ENCODE peak calls at places on chromosomes 16 and 17, in six cellular contexts. One of them, this sample, is unnamed.

GRCh38 chr16:67000384-67001158 is 12.2 kb downstream of the CES4A start:
- DNase-seq in H1: peak
- DNase-seq in neuronal stem cell: no peak
- DNase-seq in trophoblast cell: peak
- DNase-seq in mesenchymal stem cell: peak
- DNase-seq in IMR-90: no peak
- DNase-seq in this sample: peak

GRCh38 chr17:41810659-41811548 is 845 bp downstream of the P3H4 start:
- DNase-seq in trophoblast cell: no peak
- DNase-seq in mesenchymal stem cell: peak
- DNase-seq in H1: no peak
- DNase-seq in neuronal stem cell: no peak
- DNase-seq in IMR-90: no peak
- DNase-seq in this sample: peak

GRCh38 chr16:83785455-83785854 is 22.3 kb upstream of the HSBP1 start:
- DNase-seq in mesenchymal stem cell: no peak
- DNase-seq in IMR-90: peak
- DNase-seq in trophoblast cell: no peak
- DNase-seq in H1: no peak
- DNase-seq in neuronal stem cell: no peak
- DNase-seq in this sample: no peak

GRCh38 chr17:74295625-74296547 is 21.9 kb downstream of the DNAI2 start:
- DNase-seq in neuronal stem cell: no peak
- DNase-seq in H1: no peak
- DNase-seq in trophoblast cell: no peak
- DNase-seq in IMR-90: no peak
- DNase-seq in mesenchymal stem cell: no peak
- DNase-seq in this sample: no peak

GRCh38 chr16:56743840-56744239 is 13.9 kb downstream of the NUP93 start:
- DNase-seq in trophoblast cell: no peak
- DNase-seq in mesenchymal stem cell: peak
- DNase-seq in neuronal stem cell: no peak
- DNase-seq in H1: no peak
- DNase-seq in IMR-90: peak
- DNase-seq in this sample: peak

GRCh38 chr16:3101018-3101840 is 2.1 kb upstream of the ZSCAN10 start:
- DNase-seq in neuronal stem cell: no peak
- DNase-seq in IMR-90: no peak
- DNase-seq in mesenchymal stem cell: peak
- DNase-seq in trophoblast cell: no peak
- DNase-seq in H1: peak
- DNase-seq in this sample: peak

GRCh38 chr16:67258160-67258835 is 9.5 kb downstream of the SLC9A5 start:
- DNase-seq in H1: no peak
- DNase-seq in trophoblast cell: peak
- DNase-seq in IMR-90: no peak
- DNase-seq in neuronal stem cell: no peak
- DNase-seq in mesenchymal stem cell: no peak
- DNase-seq in this sample: peak

GRCh38 chr17:30454635-30455034 is 22.6 kb upstream of the GOSR1 start:
- DNase-seq in IMR-90: no peak
- DNase-seq in neuronal stem cell: no peak
- DNase-seq in H1: no peak
- DNase-seq in mesenchymal stem cell: no peak
- DNase-seq in trophoblast cell: no peak
- DNase-seq in this sample: no peak

GRCh38 chr17:66975614-66976378 is 11.3 kb downstream of the CACNG4 start:
- DNase-seq in mesenchymal stem cell: no peak
- DNase-seq in trophoblast cell: no peak
- DNase-seq in H1: peak
- DNase-seq in IMR-90: no peak
- DNase-seq in neuronal stem cell: no peak
- DNase-seq in this sample: peak

GRCh38 chr17:77125432-77125901 is 15.3 kb upstream of the SEC14L1 start:
- DNase-seq in mesenchymal stem cell: peak
- DNase-seq in trophoblast cell: peak
- DNase-seq in H1: no peak
- DNase-seq in neuronal stem cell: no peak
- DNase-seq in IMR-90: peak
- DNase-seq in this sample: no peak

GRCh38 chr17:70906808-70907207 is 737.5 kb downstream of the KCNJ2 start:
- DNase-seq in neuronal stem cell: peak
- DNase-seq in mesenchymal stem cell: peak
- DNase-seq in IMR-90: peak
- DNase-seq in trophoblast cell: no peak
- DNase-seq in H1: no peak
- DNase-seq in this sample: peak

GRCh38 chr17:46266656-46267544 is 28.0 kb upstream of the LRRC37A start:
- DNase-seq in H1: peak
- DNase-seq in neuronal stem cell: peak
- DNase-seq in trophoblast cell: peak
- DNase-seq in IMR-90: peak
- DNase-seq in mesenchymal stem cell: peak
- DNase-seq in this sample: peak

GRCh38 chr16:68369697-68370096 is 58.9 kb downstream of the PRMT7 start:
- DNase-seq in neuronal stem cell: no peak
- DNase-seq in H1: no peak
- DNase-seq in trophoblast cell: no peak
- DNase-seq in mesenchymal stem cell: no peak
- DNase-seq in IMR-90: no peak
- DNase-seq in this sample: no peak

GRCh38 chr17:18158022-18158600 is 25.5 kb upstream of the ALKBH5 start:
- DNase-seq in H1: peak
- DNase-seq in IMR-90: peak
- DNase-seq in mesenchymal stem cell: peak
- DNase-seq in neuronal stem cell: peak
- DNase-seq in trophoblast cell: peak
- DNase-seq in this sample: peak

GRCh38 chr17:77540531-77540930 is 399.8 kb downstream of the SEC14L1 start:
- DNase-seq in IMR-90: no peak
- DNase-seq in H1: no peak
- DNase-seq in mesenchymal stem cell: no peak
- DNase-seq in trophoblast cell: no peak
- DNase-seq in neuronal stem cell: no peak
- DNase-seq in this sample: no peak

GRCh38 chr16:49834496-49835009 is 21.4 kb downstream of the ZNF423 start:
- DNase-seq in mesenchymal stem cell: peak
- DNase-seq in H1: peak
- DNase-seq in IMR-90: no peak
- DNase-seq in trophoblast cell: no peak
- DNase-seq in neuronal stem cell: no peak
- DNase-seq in this sample: no peak
- H2AFZ ChIP-seq in mesenchymal stem cell: peak
- H2AFZ ChIP-seq in H1: no peak
- H2AFZ ChIP-seq in IMR-90: no peak
- H2AFZ ChIP-seq in trophoblast cell: no peak
- H2AFZ ChIP-seq in neuronal stem cell: no peak
- H2AFZ ChIP-seq in this sample: no peak

GRCh38 chr16:48385272-48385953 is at the start of gene SIAH1:
- DNase-seq in IMR-90: peak
- DNase-seq in neuronal stem cell: peak
- DNase-seq in trophoblast cell: peak
- DNase-seq in H1: peak
- DNase-seq in mesenchymal stem cell: peak
- DNase-seq in this sample: peak

GRCh38 chr16:48384305-48384981 is 770 bp downstream of the SIAH1 start:
- DNase-seq in mesenchymal stem cell: peak
- DNase-seq in trophoblast cell: peak
- DNase-seq in neuronal stem cell: peak
- DNase-seq in IMR-90: peak
- DNase-seq in H1: peak
- DNase-seq in this sample: peak

GRCh38 chr16:48383204-48383876 is 1.9 kb downstream of the SIAH1 start:
- DNase-seq in H1: no peak
- DNase-seq in mesenchymal stem cell: no peak
- DNase-seq in trophoblast cell: no peak
- DNase-seq in neuronal stem cell: no peak
- DNase-seq in IMR-90: peak
- DNase-seq in this sample: no peak

GRCh38 chr16:48384982-48385271 is 286 bp downstream of the SIAH1 start:
- DNase-seq in mesenchymal stem cell: peak
- DNase-seq in IMR-90: no peak
- DNase-seq in H1: no peak
- DNase-seq in trophoblast cell: peak
- DNase-seq in neuronal stem cell: no peak
- DNase-seq in this sample: peak

GRCh38 chr16:48383877-48384304 is 1.3 kb downstream of the SIAH1 start:
- DNase-seq in IMR-90: no peak
- DNase-seq in H1: no peak
- DNase-seq in neuronal stem cell: no peak
- DNase-seq in mesenchymal stem cell: peak
- DNase-seq in trophoblast cell: peak
- DNase-seq in this sample: no peak
- H4K8ac ChIP-seq in IMR-90: peak
- H4K8ac ChIP-seq in H1: no peak
- H4K8ac ChIP-seq in neuronal stem cell: no peak
- H4K8ac ChIP-seq in mesenchymal stem cell: no peak
- H4K8ac ChIP-seq in trophoblast cell: peak
- H4K8ac ChIP-seq in this sample: no peak

GRCh38 chr16:20353379-20353778 is 864 bp upstream of the UMOD start:
- DNase-seq in neuronal stem cell: no peak
- DNase-seq in H1: no peak
- DNase-seq in trophoblast cell: no peak
- DNase-seq in mesenchymal stem cell: no peak
- DNase-seq in IMR-90: no peak
- DNase-seq in this sample: no peak

GRCh38 chr16:20348365-20349185 is 3.9 kb downstream of the UMOD start:
- DNase-seq in trophoblast cell: no peak
- DNase-seq in H1: peak
- DNase-seq in IMR-90: no peak
- DNase-seq in mesenchymal stem cell: no peak
- DNase-seq in neuronal stem cell: no peak
- DNase-seq in this sample: peak

GRCh38 chr16:20355114-20355782 is 2.7 kb upstream of the UMOD start:
- DNase-seq in mesenchymal stem cell: no peak
- DNase-seq in IMR-90: no peak
- DNase-seq in H1: no peak
- DNase-seq in trophoblast cell: no peak
- DNase-seq in neuronal stem cell: no peak
- DNase-seq in this sample: no peak

GRCh38 chr16:20349615-20350014 is 2.9 kb downstream of the UMOD start:
- DNase-seq in trophoblast cell: no peak
- DNase-seq in mesenchymal stem cell: no peak
- DNase-seq in H1: peak
- DNase-seq in neuronal stem cell: no peak
- DNase-seq in IMR-90: no peak
- DNase-seq in this sample: no peak

GRCh38 chr16:20352615-20353014 is at the start of gene UMOD:
- DNase-seq in IMR-90: no peak
- DNase-seq in trophoblast cell: no peak
- DNase-seq in H1: no peak
- DNase-seq in neuronal stem cell: no peak
- DNase-seq in mesenchymal stem cell: no peak
- DNase-seq in this sample: no peak
- H3K18ac ChIP-seq in IMR-90: no peak
- H3K18ac ChIP-seq in trophoblast cell: no peak
- H3K18ac ChIP-seq in H1: no peak
- H3K18ac ChIP-seq in neuronal stem cell: no peak
- H3K18ac ChIP-seq in mesenchymal stem cell: no peak
- H3K18ac ChIP-seq in this sample: no peak

GRCh38 chr17:60971515-60972369 is 294.1 kb downstream of the BCAS3 start:
- DNase-seq in neuronal stem cell: peak
- DNase-seq in H1: peak
- DNase-seq in mesenchymal stem cell: peak
- DNase-seq in trophoblast cell: peak
- DNase-seq in IMR-90: peak
- DNase-seq in this sample: peak
- H2AFZ ChIP-seq in neuronal stem cell: no peak
- H2AFZ ChIP-seq in H1: no peak
- H2AFZ ChIP-seq in mesenchymal stem cell: peak
- H2AFZ ChIP-seq in trophoblast cell: no peak
- H2AFZ ChIP-seq in IMR-90: no peak
- H2AFZ ChIP-seq in this sample: no peak

GRCh38 chr17:9217151-9218067 is 196.1 kb downstream of the NTN1 start:
- DNase-seq in trophoblast cell: peak
- DNase-seq in IMR-90: peak
- DNase-seq in H1: no peak
- DNase-seq in neuronal stem cell: no peak
- DNase-seq in mesenchymal stem cell: peak
- DNase-seq in this sample: no peak
- H4K8ac ChIP-seq in trophoblast cell: peak
- H4K8ac ChIP-seq in IMR-90: no peak
- H4K8ac ChIP-seq in H1: no peak
- H4K8ac ChIP-seq in neuronal stem cell: no peak
- H4K8ac ChIP-seq in mesenchymal stem cell: no peak
- H4K8ac ChIP-seq in this sample: no peak

GRCh38 chr17:28228109-28228840 is 90.7 kb upstream of the TMEM97 start:
- DNase-seq in trophoblast cell: no peak
- DNase-seq in H1: peak
- DNase-seq in mesenchymal stem cell: peak
- DNase-seq in neuronal stem cell: no peak
- DNase-seq in IMR-90: no peak
- DNase-seq in this sample: peak
- H3K18ac ChIP-seq in trophoblast cell: peak
- H3K18ac ChIP-seq in H1: peak
- H3K18ac ChIP-seq in mesenchymal stem cell: no peak
- H3K18ac ChIP-seq in neuronal stem cell: peak
- H3K18ac ChIP-seq in IMR-90: no peak
- H3K18ac ChIP-seq in this sample: no peak